ENCODE peak calls at places on chromosomes 2 and 18, in six cellular contexts. L is memory B cell; O is stimulated activated CD8-positive, alpha-beta memory T cell treated with anti-CD3 and anti-CD28 coated beads, Interleukin-15, amount 100 ng/mL, for 24 hours; S is D341Med; A is SIG-M5; J is HEK293T. F is an unnamed sample.

GRCh38 chr2:158786897-158787296 is 8.2 kb upstream of the DAPL1 start:
- DNase-seq in O (no peak), A (no peak), J (no peak), L (no peak), S (no peak), F (no peak)

GRCh38 chr2:166458682-166459081 is 35.4 kb downstream of the SCN7A start:
- DNase-seq in S (no peak), A (no peak), J (no peak), L (no peak), O (no peak), F (no peak)

GRCh38 chr2:159703491-159703890 is 8.8 kb upstream of the MARCHF7 start:
- DNase-seq in A (no peak), J (no peak), S (no peak), L (no peak), O (no peak), F (no peak)

GRCh38 chr2:150165479-150165878 is 322.0 kb downstream of the RND3 start:
- DNase-seq in A (no peak), O (no peak), L (no peak), S (no peak), J (no peak), F (no peak)

GRCh38 chr2:239164281-239164871 is 236.4 kb downstream of the HDAC4 start:
- DNase-seq in S (no peak), A (no peak), J (no peak), O (no peak), L (no peak), F (peak)

GRCh38 chr2:45763256-45763655 is 111.8 kb downstream of the PRKCE start:
- DNase-seq in L (no peak), S (no peak), J (no peak), A (no peak), O (no peak), F (no peak)

GRCh38 chr2:40103590-40103989 is 324.5 kb upstream of the THUMPD2 start:
- DNase-seq in S (no peak), O (no peak), L (no peak), J (no peak), A (no peak), F (no peak)

GRCh38 chr2:216302981-216303676 is 69.2 kb downstream of the MARCHF4 start:
- DNase-seq in J (no peak), A (no peak), S (no peak), L (no peak), O (no peak), F (no peak)

GRCh38 chr2:122083256-122084048 is 328.0 kb downstream of the TSN start:
- DNase-seq in J (no peak), L (no peak), S (no peak), O (no peak), A (no peak), F (no peak)

GRCh38 chr2:121368841-121369240 is 83.8 kb upstream of the TFCP2L1 start:
- DNase-seq in L (no peak), J (no peak), O (no peak), S (no peak), A (no peak), F (no peak)

GRCh38 chr2:101188683-101189405 is 37.7 kb upstream of the TBC1D8 start:
- DNase-seq in L (no peak), J (peak), A (no peak), S (peak), O (no peak), F (peak)

GRCh38 chr18:36934884-36935283 is 106.0 kb downstream of the KIAA1328 start:
- DNase-seq in A (no peak), J (no peak), L (no peak), S (no peak), O (no peak), F (no peak)

GRCh38 chr2:239261336-239261735 is 139.5 kb downstream of the HDAC4 start:
- DNase-seq in S (no peak), J (no peak), L (no peak), A (no peak), O (no peak), F (no peak)

GRCh38 chr2:101119431-101119830 is 31.8 kb downstream of the TBC1D8 start:
- DNase-seq in A (no peak), L (no peak), S (no peak), J (no peak), O (no peak), F (no peak)

GRCh38 chr2:42156756-42157155 is 12.4 kb upstream of the EML4 start:
- DNase-seq in J (no peak), O (no peak), L (no peak), S (no peak), A (no peak), F (no peak)

GRCh38 chr2:52881606-52882005 is 886.0 kb upstream of the CHAC2 start:
- DNase-seq in O (no peak), J (no peak), S (no peak), L (no peak), A (no peak), F (no peak)

GRCh38 chr2:59754336-59754735 is 799.1 kb downstream of the BCL11A start:
- DNase-seq in L (no peak), O (no peak), A (no peak), S (no peak), J (no peak), F (no peak)

GRCh38 chr2:121297217-121297830 is 12.3 kb upstream of the TFCP2L1 start:
- DNase-seq in J (peak), A (no peak), S (peak), O (no peak), L (no peak), F (peak)

GRCh38 chr2:131673400-131674173 is 145.9 kb downstream of the CCDC74A start:
- DNase-seq in J (peak), A (no peak), S (peak), O (no peak), L (peak), F (peak)

GRCh38 chr2:240589850-240590525 is 3.5 kb downstream of the CAPN10 start:
- DNase-seq in O (no peak), A (no peak), S (no peak), J (no peak), L (no peak), F (no peak)

GRCh38 chr2:95342556-95343320 is 45.6 kb downstream of the KCNIP3 start:
- DNase-seq in S (no peak), O (no peak), L (no peak), A (no peak), J (no peak), F (no peak)

GRCh38 chr18:48199399-48199798 is 209.8 kb downstream of the ZBTB7C start:
- DNase-seq in A (no peak), S (no peak), J (no peak), L (no peak), O (no peak), F (no peak)

GRCh38 chr2:69190743-69191425 is 177.9 kb downstream of the ANTXR1 start:
- DNase-seq in J (no peak), L (no peak), A (no peak), S (no peak), O (no peak), F (no peak)

GRCh38 chr2:105925390-105925789 is 180.7 kb downstream of the NCK2 start:
- DNase-seq in L (no peak), S (no peak), O (no peak), J (no peak), A (no peak), F (no peak)

GRCh38 chr2:136057023-136057801 is 60.7 kb downstream of the CXCR4 start:
- DNase-seq in S (no peak), A (no peak), O (no peak), L (peak), J (no peak), F (peak)

GRCh38 chr18:12862467-12862866 is 21.6 kb downstream of the PTPN2 start:
- DNase-seq in S (no peak), A (no peak), J (no peak), L (no peak), O (no peak), F (no peak)

GRCh38 chr2:225117061-225117716 is 74.9 kb upstream of the DOCK10 start:
- DNase-seq in L (no peak), J (no peak), A (no peak), S (no peak), O (no peak), F (no peak)

GRCh38 chr18:2096581-2096980 is 474.7 kb downstream of the METTL4 start:
- DNase-seq in L (no peak), A (no peak), J (no peak), O (no peak), S (no peak), F (no peak)

GRCh38 chr2:167890739-167891138 is 356.7 kb downstream of the STK39 start:
- DNase-seq in A (no peak), J (no peak), L (no peak), S (no peak), O (no peak), F (no peak)

GRCh38 chr2:152730591-152731333 is 12.3 kb downstream of the ARL6IP6 start:
- DNase-seq in A (peak), L (no peak), O (no peak), J (no peak), S (no peak), F (peak)

GRCh38 chr18:55351980-55352714 is 235.8 kb downstream of the TCF4 start:
- DNase-seq in S (no peak), A (no peak), J (no peak), O (no peak), L (no peak), F (no peak)

GRCh38 chr2:226687641-226688253 is 111.9 kb downstream of the IRS1 start:
- DNase-seq in J (no peak), A (no peak), O (no peak), S (no peak), L (no peak), F (no peak)

GRCh38 chr2:215758691-215759090 is 254.7 kb downstream of the MREG start:
- DNase-seq in S (no peak), A (no peak), O (no peak), J (no peak), L (no peak), F (no peak)

GRCh38 chr18:46160050-46160798 is 56.0 kb downstream of the HAUS1 start:
- DNase-seq in J (no peak), S (no peak), O (no peak), L (no peak), A (no peak), F (no peak)

GRCh38 chr18:8669571-8669970 is 35.8 kb upstream of the MTCL1 start:
- DNase-seq in S (no peak), L (no peak), O (no peak), A (no peak), J (no peak), F (no peak)

GRCh38 chr2:152506843-152507242 is 171.9 kb downstream of the FMNL2 start:
- DNase-seq in S (no peak), L (no peak), A (no peak), O (no peak), J (no peak), F (no peak)

GRCh38 chr2:145460151-145460550 is 940.2 kb upstream of the ZEB2 start:
- DNase-seq in A (no peak), L (no peak), O (no peak), S (no peak), J (no peak), F (no peak)

GRCh38 chr2:113225505-113226259 is 51.9 kb downstream of the PSD4 start:
- DNase-seq in S (no peak), L (no peak), O (no peak), A (no peak), J (peak), F (no peak)

GRCh38 chr2:237432484-237433092 is 18.6 kb upstream of the COL6A3 start:
- DNase-seq in A (no peak), O (peak), S (no peak), L (no peak), J (no peak), F (no peak)

F was measured in NB4.